ENCODE peak calls at places on chromosomes 5 and 9, in seven cellular contexts. H is AG04449, X is T follicular helper cell, Q is ELF-1, T is EL, K is HEK293T, I is AG08396. Z is an unnamed sample.
A peak's percentile ranks its signal among the peaks of the same experiment; 100 is the strongest.

GRCh38 chr5:9622891-9623547 is 7.1 kb downstream of the TAS2R1 start:
- DNase-seq in T (peak; percentile 91), Q (no peak), I (no peak), H (peak; percentile 63), X (no peak), K (no peak), Z (peak; percentile 5)

GRCh38 chr5:142677212-142677611 is 8.7 kb downstream of the FGF1 start:
- DNase-seq in X (no peak), T (no peak), I (no peak), Q (no peak), K (no peak), H (no peak), Z (no peak)

GRCh38 chr9:70883056-70883455 is 238.4 kb downstream of the TRPM3 start:
- DNase-seq in Q (no peak), K (no peak), I (peak; percentile 14), X (no peak), H (no peak), T (peak; percentile 49), Z (no peak)

GRCh38 chr5:68287976-68288755 is 72.6 kb downstream of the PIK3R1 start:
- DNase-seq in K (peak; percentile 55), X (peak; percentile 19), T (peak; percentile 77), Q (peak; percentile 85), H (no peak), I (peak; percentile 67), Z (peak; percentile 91)

GRCh38 chr9:92723299-92723625 is 41.4 kb downstream of the BICD2 start:
- DNase-seq in I (peak; percentile 74), X (no peak), Q (no peak), H (no peak), K (no peak), T (no peak), Z (no peak)

GRCh38 chr5:125376059-125376641 is 629.7 kb upstream of the ZNF608 start:
- DNase-seq in Q (no peak), T (no peak), K (peak; percentile 29), H (no peak), X (no peak), I (no peak), Z (no peak)

GRCh38 chr9:91589101-91589553 is 165.5 kb upstream of the NFIL3 start:
- DNase-seq in H (peak; percentile 5), T (peak; percentile 31), K (no peak), X (no peak), Q (no peak), I (no peak), Z (peak; percentile 64)

GRCh38 chr5:107869459-107870115 is 198.8 kb upstream of the EFNA5 start:
- DNase-seq in K (no peak), X (no peak), T (peak; percentile 78), I (peak; percentile 43), Q (no peak), H (peak; percentile 29), Z (no peak)

GRCh38 chr9:128552153-128552743 is at the start of gene SPTAN1:
- DNase-seq in Q (peak; percentile 88), I (peak; percentile 99), H (no peak), K (peak; percentile 98), X (peak; percentile 93), T (peak; percentile 95), Z (peak; percentile 95)

GRCh38 chr5:145867806-145868205 is 5.0 kb downstream of the GRXCR2 start:
- DNase-seq in T (no peak), I (no peak), Q (no peak), H (no peak), X (no peak), K (no peak), Z (no peak)

GRCh38 chr5:132099073-132099748 is 25.6 kb downstream of the CSF2 start:
- DNase-seq in I (no peak), Q (no peak), H (no peak), X (no peak), T (no peak), K (no peak), Z (peak; percentile 88)

GRCh38 chr9:71762900-71763653 is 5.2 kb downstream of the CEMIP2 start:
- DNase-seq in T (peak; percentile 86), Q (no peak), H (peak; percentile 61), X (no peak), K (no peak), I (peak; percentile 37), Z (no peak)

GRCh38 chr9:14191512-14191911 is 122.4 kb downstream of the NFIB start:
- DNase-seq in H (no peak), T (no peak), X (no peak), I (no peak), K (no peak), Q (no peak), Z (no peak)

GRCh38 chr5:124847907-124848306 is 101.5 kb upstream of the ZNF608 start:
- DNase-seq in T (no peak), Q (no peak), H (no peak), I (no peak), K (no peak), X (no peak), Z (no peak)